ENCODE peak calls at places on chromosomes 16 and 17, in five cellular contexts. L, T, R, W and S are unnamed samples.

GRCh38 chr17:75061055-75061438 is 14.0 kb downstream of the KCTD2 start:
- DNase-seq in L (no peak), W (no peak), R (no peak), T (no peak), S (no peak)

GRCh38 chr16:70638814-70639792 is 7.3 kb upstream of the IL34 start:
- DNase-seq in R (no peak), T (peak), L (no peak), W (no peak), S (no peak)

GRCh38 chr17:7825206-7825980 is 8.6 kb upstream of the KDM6B start:
- DNase-seq in W (no peak), T (no peak), L (no peak), R (no peak), S (no peak)

GRCh38 chr16:81624718-81625543 is 154.2 kb upstream of the PLCG2 start:
- DNase-seq in R (peak), L (no peak), W (no peak), T (no peak), S (no peak)

GRCh38 chr16:84312783-84313382 is 18.2 kb downstream of the WFDC1 start:
- DNase-seq in T (no peak), W (no peak), L (no peak), R (no peak), S (no peak)

GRCh38 chr17:70048020-70048419 is 27.0 kb upstream of the KCNJ16 start:
- DNase-seq in L (no peak), R (no peak), T (no peak), W (no peak), S (no peak)

GRCh38 chr17:68355093-68355492 is 63.8 kb downstream of the ARSG start:
- DNase-seq in W (no peak), L (no peak), R (no peak), T (peak), S (no peak)

GRCh38 chr17:1008008-1008761 is 11.3 kb downstream of the TIMM22 start:
- DNase-seq in L (peak), R (no peak), W (no peak), T (no peak), S (no peak)

GRCh38 chr16:75254359-75254837 is 3.0 kb upstream of the BCAR1 start:
- DNase-seq in T (peak), W (no peak), R (no peak), L (no peak), S (no peak)

GRCh38 chr16:59527206-59527997 is 793.3 kb upstream of the GOT2 start:
- DNase-seq in R (no peak), T (peak), W (no peak), L (no peak), S (peak)

GRCh38 chr17:2903193-2903974 is 107.1 kb downstream of the RAP1GAP2 start:
- DNase-seq in L (no peak), T (no peak), W (peak), R (no peak), S (no peak)

GRCh38 chr17:71438631-71439146 is 682.1 kb upstream of the SOX9 start:
- DNase-seq in L (no peak), W (no peak), R (no peak), T (peak), S (peak)

GRCh38 chr17:12990041-12990808 is 27.6 kb downstream of the ELAC2 start:
- DNase-seq in R (no peak), W (no peak), T (no peak), L (no peak), S (no peak)

GRCh38 chr17:14741516-14741915 is 440.6 kb downstream of the HS3ST3B1 start:
- DNase-seq in R (no peak), W (no peak), T (peak), L (no peak), S (no peak)

GRCh38 chr16:65689726-65690125 is 567.9 kb upstream of the CDH11 start:
- DNase-seq in W (no peak), L (no peak), T (no peak), R (no peak), S (no peak)

GRCh38 chr17:78723001-78723796 is 58.9 kb downstream of the CYTH1 start:
- DNase-seq in T (no peak), W (no peak), R (no peak), L (no peak), S (no peak)

GRCh38 chr17:41417576-41418015 is 6.8 kb downstream of the KRT37 start:
- DNase-seq in W (no peak), L (no peak), R (peak), T (no peak), S (no peak)

GRCh38 chr17:27630607-27631408 is at the start of gene LGALS9:
- DNase-seq in R (peak), W (peak), L (no peak), T (peak), S (no peak)

GRCh38 chr16:12826559-12826958 is 22.9 kb upstream of the CPPED1 start:
- DNase-seq in L (no peak), W (no peak), T (no peak), R (no peak), S (no peak)
- TF ChIP-seq CTCF in L (no peak), W (no peak), T (no peak), R (no peak), S (no peak)

GRCh38 chr16:78099372-78100161 is at the start of gene WWOX:
- DNase-seq in W (peak), L (peak), R (peak), T (peak), S (peak)

GRCh38 chr16:78098087-78098486 is 1.4 kb upstream of the WWOX start:
- DNase-seq in T (no peak), L (no peak), R (no peak), W (no peak), S (no peak)

GRCh38 chr16:78102122-78102660 is 2.7 kb downstream of the WWOX start:
- DNase-seq in W (no peak), R (no peak), L (no peak), T (no peak), S (no peak)

GRCh38 chr16:78098544-78099371 is 696 bp upstream of the WWOX start:
- DNase-seq in L (no peak), T (no peak), R (no peak), W (peak), S (no peak)

GRCh38 chr16:78100162-78100467 is 661 bp downstream of the WWOX start:
- DNase-seq in L (no peak), R (no peak), W (peak), T (no peak), S (no peak)
- TF ChIP-seq CTCF in L (no peak), R (no peak), W (no peak), T (no peak), S (no peak)

GRCh38 chr17:36870618-36871002 is 66.7 kb upstream of the LHX1 start:
- DNase-seq in R (no peak), T (no peak), W (no peak), L (no peak), S (no peak)
- TF ChIP-seq CTCF in R (no peak), T (no peak), W (no peak), L (no peak), S (no peak)

GRCh38 chr17:79808763-79809529 is 12.1 kb upstream of the CBX8 start:
- DNase-seq in L (no peak), T (peak), W (peak), R (peak), S (no peak)
- TF ChIP-seq CTCF in L (peak), T (peak), W (peak), R (peak), S (peak)

GRCh38 chr17:57906910-57907309 is 48.3 kb downstream of the CUEDC1 start:
- DNase-seq in L (no peak), R (peak), T (no peak), W (no peak), S (no peak)
- TF ChIP-seq CTCF in L (no peak), R (peak), T (peak), W (no peak), S (no peak)